ENCODE peak calls at places on chromosome 3, in eight cellular contexts. C is A549, B is SK-N-SH, T is K562, V is H1, Q is HepG2, L is GM12878, Y is WTC11. A is an unnamed sample.

GRCh38 chr3:71488391-71488809 is 95.1 kb downstream of the FOXP1 start:
- DNase-seq in Y (no peak), Q (no peak), L (no peak), V (no peak), C (no peak), B (peak), T (no peak), A (no peak)

GRCh38 chr3:134236505-134236904 is 14.2 kb downstream of the RYK start:
- DNase-seq in V (no peak), T (no peak), Q (no peak), L (no peak), C (no peak), Y (no peak), B (no peak), A (no peak)

GRCh38 chr3:156291269-156292123 is 171.1 kb downstream of the KCNAB1 start:
- DNase-seq in T (no peak), Y (peak), L (no peak), C (no peak), V (peak), B (peak), Q (no peak), A (peak)

GRCh38 chr3:183350164-183350563 is 78.3 kb downstream of the MCF2L2 start:
- DNase-seq in T (no peak), B (no peak), L (no peak), Y (no peak), C (no peak), V (no peak), Q (no peak), A (no peak)

GRCh38 chr3:193560870-193561269 is 6.2 kb upstream of the ATP13A4 start:
- DNase-seq in C (no peak), Q (no peak), T (no peak), Y (no peak), L (no peak), V (no peak), B (no peak), A (no peak)

GRCh38 chr3:152299243-152299976 is 30.7 kb downstream of the MBNL1 start:
- DNase-seq in B (no peak), Y (no peak), T (no peak), V (no peak), L (no peak), Q (no peak), C (no peak), A (no peak)

GRCh38 chr3:41045491-41045890 is 153.8 kb upstream of the CTNNB1 start:
- DNase-seq in C (no peak), L (no peak), B (no peak), T (no peak), Y (no peak), Q (no peak), V (no peak), A (no peak)

GRCh38 chr3:149266733-149267132 is 45.1 kb upstream of the CP start:
- DNase-seq in V (no peak), T (no peak), L (no peak), B (no peak), C (no peak), Q (no peak), Y (no peak), A (peak)

GRCh38 chr3:71095511-71096305 is 487.8 kb downstream of the FOXP1 start:
- DNase-seq in B (no peak), T (no peak), Q (no peak), C (no peak), V (no peak), L (no peak), Y (no peak), A (peak)

GRCh38 chr3:161419555-161420333 is 48.4 kb upstream of the SPTSSB start:
- DNase-seq in V (no peak), Y (no peak), T (no peak), B (no peak), C (no peak), Q (no peak), L (no peak), A (no peak)

GRCh38 chr3:109806929-109807328 is 469.6 kb upstream of the DPPA4 start:
- DNase-seq in Q (peak), Y (no peak), V (no peak), L (no peak), C (peak), T (peak), B (no peak), A (peak)

GRCh38 chr3:127084401-127084990 is 101.6 kb downstream of the PLXNA1 start:
- DNase-seq in B (no peak), C (no peak), L (no peak), T (no peak), V (no peak), Y (no peak), Q (no peak), A (no peak)

GRCh38 chr3:134249935-134250716 is 533 bp downstream of the RYK start:
- DNase-seq in C (peak), T (peak), V (peak), L (no peak), Q (peak), B (peak), Y (peak), A (peak)

GRCh38 chr3:32613183-32613582 is 42.5 kb upstream of the DYNC1LI1 start:
- DNase-seq in B (no peak), Y (no peak), V (no peak), L (no peak), T (no peak), C (no peak), Q (no peak), A (no peak)

GRCh38 chr3:102124301-102125158 is 275.2 kb downstream of the NFKBIZ start:
- DNase-seq in C (no peak), Y (no peak), B (no peak), T (no peak), V (no peak), L (no peak), Q (no peak), A (peak)

GRCh38 chr3:51393096-51393495 is 2.0 kb downstream of the RBM15B start:
- DNase-seq in L (no peak), C (no peak), Y (no peak), V (no peak), B (no peak), Q (no peak), T (no peak), A (no peak)

GRCh38 chr3:144912968-144913367 is 941.3 kb downstream of the DIPK2A start:
- DNase-seq in V (no peak), L (no peak), Q (no peak), T (no peak), B (no peak), C (no peak), Y (no peak), A (no peak)

GRCh38 chr3:186946756-186947375 is 16.5 kb downstream of the ST6GAL1 start:
- DNase-seq in L (no peak), B (no peak), V (no peak), T (no peak), Q (no peak), Y (no peak), C (no peak), A (no peak)

GRCh38 chr3:33006571-33007286 is 55.3 kb downstream of the CCR4 start:
- DNase-seq in Y (no peak), Q (no peak), L (no peak), C (no peak), B (no peak), T (no peak), V (no peak), A (peak)

GRCh38 chr3:142916611-142917010 is 27.7 kb upstream of the PCOLCE2 start:
- DNase-seq in B (no peak), C (no peak), Y (no peak), T (no peak), V (no peak), Q (no peak), L (no peak), A (no peak)

GRCh38 chr3:98945006-98945626 is 43.6 kb upstream of the DCBLD2 start:
- DNase-seq in B (no peak), L (no peak), Y (no peak), T (no peak), V (no peak), Q (no peak), C (no peak), A (peak)

GRCh38 chr3:62529230-62529629 is 155.9 kb upstream of the FEZF2 start:
- DNase-seq in V (peak), C (peak), T (peak), Q (peak), L (no peak), Y (peak), B (no peak), A (peak)

GRCh38 chr3:50340404-50341329 is at the start of gene RASSF1:
- DNase-seq in C (no peak), Q (no peak), B (no peak), V (peak), L (no peak), Y (peak), T (peak), A (no peak)

GRCh38 chr3:147431746-147432145 is 22.6 kb downstream of the ZIC1 start:
- DNase-seq in T (no peak), B (no peak), Y (no peak), V (no peak), L (no peak), C (no peak), Q (no peak), A (no peak)

GRCh38 chr3:54826255-54826691 is 101.6 kb downstream of the LRTM1 start:
- DNase-seq in Q (no peak), T (no peak), Y (no peak), V (no peak), B (no peak), L (no peak), C (no peak), A (peak)

GRCh38 chr3:20637729-20638128 is 451.7 kb upstream of the SGO1 start:
- DNase-seq in T (no peak), B (no peak), Q (no peak), V (no peak), C (no peak), L (no peak), Y (no peak), A (peak)

GRCh38 chr3:48434591-48435222 is 4.8 kb upstream of the PLXNB1 start:
- DNase-seq in Y (no peak), V (no peak), L (no peak), B (no peak), Q (no peak), C (no peak), T (no peak), A (no peak)

GRCh38 chr3:101780661-101781060 is 1.6 kb downstream of the NXPE3 start:
- DNase-seq in Q (peak), C (peak), T (peak), Y (no peak), B (peak), V (no peak), L (no peak), A (peak)

GRCh38 chr3:142962520-142963265 is 781 bp downstream of the PAQR9 start:
- DNase-seq in Y (peak), B (no peak), L (no peak), C (peak), T (no peak), V (peak), Q (no peak), A (no peak)

GRCh38 chr3:190424108-190424477 is 25.6 kb downstream of the TMEM207 start:
- DNase-seq in Q (no peak), T (no peak), B (no peak), L (no peak), V (no peak), Y (no peak), C (no peak), A (no peak)

GRCh38 chr3:64431717-64432116 is 206.5 kb upstream of the PRICKLE2 start:
- DNase-seq in V (no peak), C (no peak), Y (no peak), T (no peak), L (no peak), B (no peak), Q (no peak), A (no peak)

DNA sequence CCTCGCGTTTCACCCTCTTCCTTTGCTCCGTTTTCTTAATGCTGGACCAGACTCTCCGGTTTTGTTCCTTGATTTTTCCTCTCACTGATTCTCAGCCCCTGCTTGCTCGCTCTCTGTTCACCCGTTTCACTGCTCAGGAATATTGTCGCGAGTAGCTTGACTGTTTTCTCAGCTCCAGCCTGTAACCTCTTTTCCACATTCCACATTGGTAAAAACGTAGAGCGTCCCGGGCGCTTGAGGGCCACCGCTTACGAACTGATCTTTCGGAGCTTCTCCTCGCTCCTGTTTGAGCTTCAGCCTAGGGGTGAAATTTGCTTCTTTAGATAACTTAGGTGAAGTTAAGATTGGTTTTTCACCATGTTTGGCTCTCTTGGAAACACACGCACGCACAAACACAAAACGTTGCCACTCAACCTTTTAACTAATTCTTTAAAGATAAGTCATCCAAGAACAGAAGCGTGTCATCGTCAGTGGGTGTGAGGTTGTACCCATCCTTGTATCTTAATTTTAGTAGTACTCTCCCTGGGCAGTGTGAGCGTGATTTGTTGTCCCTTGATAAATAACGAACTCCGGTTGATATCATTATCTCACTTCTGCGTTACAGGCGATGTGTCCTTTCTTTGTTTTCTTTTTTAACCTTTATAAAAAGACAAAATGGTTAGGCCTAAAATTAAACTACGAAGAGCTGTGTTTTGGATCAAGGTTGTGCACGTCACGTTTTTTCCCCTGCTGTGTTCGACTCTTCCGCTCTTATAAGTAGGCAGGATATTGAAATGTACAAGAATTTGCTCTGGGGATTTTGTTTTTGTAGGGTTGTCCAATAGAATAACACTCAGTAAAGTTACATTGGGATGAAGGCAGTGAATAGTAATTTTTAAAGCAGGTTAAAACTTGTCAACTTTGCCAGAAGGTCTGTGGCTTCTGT is 1.1 kb downstream of the PAK2 start:
- DNase-seq in T (peak), Q (peak), L (no peak), C (peak), B (peak), Y (no peak), V (no peak), A (peak)
- TF ChIP-seq USF2 in T (no peak), Q (no peak), L (no peak), C (no peak), B (no peak), Y (no peak), V (no peak), A (no peak)

GRCh38 chr3:59774613-59775012 is 724.8 kb upstream of the CFAP20DC start:
- DNase-seq in T (no peak), Q (no peak), V (no peak), L (no peak), B (no peak), C (no peak), Y (no peak), A (peak)

GRCh38 chr3:59773970-59774369 is 724.1 kb upstream of the CFAP20DC start:
- DNase-seq in T (no peak), Q (no peak), V (no peak), L (no peak), C (no peak), Y (no peak), B (peak), A (no peak)

GRCh38 chr3:59769132-59769531 is 719.3 kb upstream of the CFAP20DC start:
- DNase-seq in Y (no peak), Q (no peak), T (no peak), L (no peak), B (no peak), C (no peak), V (no peak), A (no peak)

GRCh38 chr3:59772416-59773408 is 722.9 kb upstream of the CFAP20DC start:
- DNase-seq in Y (no peak), T (no peak), C (no peak), V (no peak), B (no peak), Q (no peak), L (no peak), A (no peak)

DNA sequence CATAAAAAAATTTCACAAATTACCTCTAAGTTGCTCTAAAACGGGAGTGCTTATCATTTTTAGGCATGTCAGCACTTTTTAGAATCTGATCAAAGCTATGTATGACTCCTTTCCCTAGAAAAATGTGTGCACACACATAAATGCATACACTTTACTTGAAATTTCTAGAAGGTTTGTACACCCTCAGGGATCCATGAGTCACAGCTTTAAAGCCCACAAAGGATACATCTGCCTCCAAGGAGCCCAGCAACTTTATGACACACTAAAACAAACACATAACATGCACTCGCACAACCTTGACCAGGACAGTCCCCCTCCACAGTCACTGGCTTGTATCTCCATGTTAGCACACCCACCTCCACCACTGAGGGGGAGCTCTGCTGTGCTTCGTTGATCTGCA is 721.9 kb upstream of the CFAP20DC start:
- DNase-seq in C (peak), Q (peak), Y (no peak), V (no peak), T (no peak), B (no peak), L (no peak), A (peak)
- TF ChIP-seq USF2 in C (no peak), Q (no peak), Y (no peak), V (no peak), T (no peak), B (no peak), L (no peak), A (no peak)

DNA sequence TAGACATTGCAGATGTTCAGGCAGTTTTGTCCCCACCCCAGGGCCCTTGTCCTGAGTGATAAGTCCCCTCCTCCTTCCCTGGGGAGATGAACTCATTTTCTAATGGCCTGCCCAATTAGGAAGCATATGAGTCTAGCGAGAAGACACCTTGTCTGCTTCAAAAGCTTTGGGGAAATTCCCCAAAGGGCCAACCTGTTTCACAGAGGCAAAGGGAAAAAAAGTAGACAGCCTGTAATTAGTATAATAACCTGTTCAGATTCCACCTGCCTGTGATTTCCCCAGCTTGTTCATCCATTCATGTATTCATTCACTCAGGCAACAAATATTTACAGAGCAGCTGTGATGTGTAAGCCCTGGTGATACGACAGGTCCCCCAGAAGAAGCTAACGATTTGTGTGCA is 165.2 kb downstream of the SHQ1 start:
- DNase-seq in C (no peak), L (peak), V (no peak), Y (no peak), Q (no peak), B (no peak), T (no peak), A (no peak)
- TF ChIP-seq USF2 in C (no peak), L (no peak), V (no peak), Y (no peak), Q (no peak), B (no peak), T (no peak), A (no peak)

GRCh38 chr3:82137050-82137449 is 375.6 kb upstream of the GBE1 start:
- DNase-seq in Y (no peak), L (no peak), T (no peak), C (no peak), B (no peak), Q (no peak), V (no peak), A (no peak)

GRCh38 chr3:82130056-82130455 is 368.6 kb upstream of the GBE1 start:
- DNase-seq in V (no peak), B (no peak), Y (no peak), C (no peak), L (no peak), Q (no peak), T (no peak), A (no peak)

GRCh38 chr3:82132210-82133069 is 371.0 kb upstream of the GBE1 start:
- DNase-seq in T (no peak), V (no peak), Y (no peak), B (no peak), L (no peak), Q (peak), C (no peak), A (no peak)

GRCh38 chr3:82133070-82133606 is 371.7 kb upstream of the GBE1 start:
- DNase-seq in C (peak), Y (peak), Q (peak), T (peak), B (peak), L (peak), V (peak), A (peak)
- TF ChIP-seq USF2 in C (no peak), Y (no peak), Q (no peak), T (no peak), B (no peak), L (no peak), V (no peak), A (no peak)

GRCh38 chr3:27072943-27073725 is 296.0 kb downstream of the NEK10 start:
- DNase-seq in V (no peak), Y (no peak), T (no peak), B (no peak), C (no peak), L (no peak), Q (no peak), A (no peak)
- TF ChIP-seq USF2 in V (no peak), Y (no peak), T (no peak), B (no peak), C (no peak), L (no peak), Q (no peak), A (no peak)

GRCh38 chr3:10515884-10516495 is 10.6 kb upstream of the ATP2B2 start:
- DNase-seq in C (no peak), B (no peak), L (no peak), V (no peak), Q (peak), Y (no peak), T (peak), A (no peak)
- TF ChIP-seq USF2 in C (no peak), B (no peak), L (no peak), V (no peak), Q (no peak), Y (no peak), T (no peak), A (no peak)

GRCh38 chr3:52429779-52430415 is 15.0 kb downstream of the SEMA3G start:
- DNase-seq in V (no peak), C (no peak), T (no peak), Q (peak), L (no peak), B (peak), Y (no peak), A (peak)

GRCh38 chr3:52430416-52430810 is 14.5 kb downstream of the SEMA3G start:
- DNase-seq in L (no peak), T (no peak), B (no peak), C (no peak), Q (no peak), Y (no peak), V (no peak), A (no peak)

GRCh38 chr3:52431459-52432223 is 13.3 kb downstream of the SEMA3G start:
- DNase-seq in L (no peak), T (no peak), V (no peak), Q (no peak), C (no peak), B (no peak), Y (no peak), A (no peak)

GRCh38 chr3:52429031-52429430 is 15.9 kb downstream of the SEMA3G start:
- DNase-seq in Q (no peak), Y (no peak), B (no peak), V (no peak), C (no peak), T (no peak), L (no peak), A (no peak)

GRCh38 chr3:52428151-52429005 is 16.5 kb downstream of the SEMA3G start:
- DNase-seq in V (no peak), B (peak), T (peak), Y (peak), Q (peak), L (no peak), C (peak), A (peak)
- TF ChIP-seq USF2 in V (no peak), B (no peak), T (no peak), Y (no peak), Q (no peak), L (no peak), C (no peak), A (no peak)

DNA sequence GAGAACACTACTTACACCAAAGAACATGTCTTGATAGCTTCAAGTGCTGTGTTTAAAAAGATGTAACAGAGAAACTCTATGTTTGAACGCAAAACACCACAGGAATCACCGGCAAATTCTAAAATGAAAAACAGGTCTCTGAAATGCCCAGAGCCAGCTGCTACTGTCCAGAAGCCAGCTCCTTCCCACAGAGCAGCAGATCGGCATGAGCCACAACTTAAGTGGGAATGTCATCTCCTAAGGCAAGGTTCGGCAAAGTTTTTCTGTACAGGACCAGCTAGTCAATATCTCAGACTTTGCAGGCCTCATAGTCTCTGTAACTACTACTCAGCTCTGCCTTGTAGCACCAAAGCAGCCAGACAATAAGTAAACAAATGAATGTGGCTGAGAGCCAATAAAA is 4.9 kb downstream of the PLOD2 start:
- DNase-seq in Y (no peak), C (no peak), L (no peak), Q (no peak), V (no peak), B (no peak), T (no peak), A (no peak)
- TF ChIP-seq USF2 in Y (no peak), C (no peak), L (no peak), Q (no peak), V (no peak), B (no peak), T (no peak), A (no peak)